ENCODE peak calls at places on chromosomes 12 and 14, in six cellular contexts. One of them, this sample, is unnamed.

GRCh38 chr14:20498622-20499021 is 6.7 kb upstream of the RNASE10 start:
- DNase-seq in K562: no peak
- DNase-seq in H1: no peak
- DNase-seq in HCT116: no peak
- DNase-seq in GM12878: no peak
- DNase-seq in HepG2: no peak
- DNase-seq in this sample: no peak

GRCh38 chr12:51070004-51070403 is 13.4 kb downstream of the CSRNP2 start:
- DNase-seq in GM12878: no peak
- DNase-seq in H1: no peak
- DNase-seq in HCT116: no peak
- DNase-seq in HepG2: peak; percentile 50
- DNase-seq in K562: no peak
- DNase-seq in this sample: no peak

GRCh38 chr12:9649532-9649940 is 20.0 kb upstream of the CLEC2D start:
- DNase-seq in HCT116: no peak
- DNase-seq in HepG2: no peak
- DNase-seq in K562: no peak
- DNase-seq in H1: no peak
- DNase-seq in GM12878: peak; percentile 59
- DNase-seq in this sample: no peak

GRCh38 chr12:130153803-130154202 is 8.5 kb upstream of the FZD10 start:
- DNase-seq in HCT116: no peak
- DNase-seq in HepG2: no peak
- DNase-seq in H1: no peak
- DNase-seq in GM12878: no peak
- DNase-seq in K562: no peak
- DNase-seq in this sample: no peak

GRCh38 chr12:6463858-6464257 is 6.6 kb downstream of the VAMP1 start:
- DNase-seq in H1: no peak
- DNase-seq in K562: no peak
- DNase-seq in GM12878: no peak
- DNase-seq in HCT116: no peak
- DNase-seq in HepG2: no peak
- DNase-seq in this sample: no peak

GRCh38 chr12:64675795-64676194 is 65.5 kb downstream of the RASSF3 start:
- DNase-seq in K562: no peak
- DNase-seq in HCT116: no peak
- DNase-seq in GM12878: no peak
- DNase-seq in H1: no peak
- DNase-seq in HepG2: no peak
- DNase-seq in this sample: peak; percentile 47

GRCh38 chr12:53044896-53045571 is 4.8 kb upstream of the TNS2 start:
- DNase-seq in HCT116: no peak
- DNase-seq in GM12878: no peak
- DNase-seq in H1: no peak
- DNase-seq in HepG2: no peak
- DNase-seq in K562: no peak
- DNase-seq in this sample: no peak

GRCh38 chr12:53244337-53244736 is 12.3 kb upstream of the RARG start:
- DNase-seq in H1: no peak
- DNase-seq in HCT116: no peak
- DNase-seq in HepG2: no peak
- DNase-seq in K562: peak; percentile 52
- DNase-seq in GM12878: no peak
- DNase-seq in this sample: peak; percentile 56

GRCh38 chr14:68245146-68246073 is 425.8 kb downstream of the RAD51B start:
- DNase-seq in HCT116: no peak
- DNase-seq in HepG2: no peak
- DNase-seq in K562: peak; percentile 14
- DNase-seq in H1: no peak
- DNase-seq in GM12878: no peak
- DNase-seq in this sample: no peak

GRCh38 chr12:50690923-50691322 is 73.0 kb upstream of the ATF1 start:
- DNase-seq in GM12878: no peak
- DNase-seq in K562: no peak
- DNase-seq in HCT116: no peak
- DNase-seq in HepG2: peak; percentile 79
- DNase-seq in H1: no peak
- DNase-seq in this sample: no peak

GRCh38 chr12:89347325-89347829 is 4.9 kb downstream of the DUSP6 start:
- DNase-seq in HCT116: no peak
- DNase-seq in HepG2: no peak
- DNase-seq in K562: no peak
- DNase-seq in H1: no peak
- DNase-seq in GM12878: no peak
- DNase-seq in this sample: no peak
- TF ChIP-seq POLR2AphosphoS5 in HCT116: peak; percentile 58
- TF ChIP-seq POLR2AphosphoS5 in HepG2: peak; percentile 75
- TF ChIP-seq POLR2AphosphoS5 in K562: no peak
- TF ChIP-seq POLR2AphosphoS5 in H1: peak; percentile 80
- TF ChIP-seq POLR2AphosphoS5 in GM12878: no peak
- TF ChIP-seq POLR2AphosphoS5 in this sample: no peak

DNA sequence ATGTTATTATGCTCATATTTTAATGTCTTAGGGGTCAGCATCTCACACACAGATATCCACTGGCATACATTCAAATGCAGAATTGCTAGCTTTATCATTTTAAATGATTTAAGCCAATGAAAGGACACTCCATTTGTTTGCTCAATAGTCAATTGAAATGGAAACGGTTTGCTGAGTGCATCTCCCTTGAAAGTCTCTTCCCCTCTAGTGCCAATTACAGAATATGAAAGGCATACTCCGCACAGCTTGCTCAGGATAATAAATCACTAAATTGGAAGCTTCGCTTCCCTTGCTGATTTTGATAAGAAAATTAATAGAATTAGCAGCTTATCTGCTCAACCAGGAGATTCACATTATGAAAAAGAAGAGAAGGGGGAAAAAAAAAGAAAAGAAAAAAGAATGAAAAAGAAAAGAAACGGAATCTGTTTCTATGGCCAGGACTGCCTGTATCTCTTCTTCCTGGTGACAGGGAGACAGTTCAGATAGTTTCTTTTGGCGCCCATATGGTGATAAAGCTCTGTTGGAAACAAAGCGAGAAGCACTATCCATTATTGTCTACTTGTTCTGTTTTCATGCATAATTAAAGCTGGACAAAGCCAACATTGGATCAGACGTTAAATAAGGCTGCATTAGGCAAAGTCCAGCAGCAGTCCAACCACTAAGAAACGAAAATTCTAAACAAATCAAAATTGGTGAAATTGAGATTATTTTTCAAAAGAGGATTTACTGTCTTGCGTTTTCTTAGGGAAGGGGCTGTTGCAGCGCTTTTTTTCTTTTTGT is 225.0 kb downstream of the GXYLT1 start:
- DNase-seq in K562: no peak
- DNase-seq in GM12878: no peak
- DNase-seq in HepG2: no peak
- DNase-seq in HCT116: no peak
- DNase-seq in H1: no peak
- DNase-seq in this sample: peak; percentile 49
- TF ChIP-seq JUND in K562: no peak
- TF ChIP-seq JUND in GM12878: no peak
- TF ChIP-seq JUND in HepG2: no peak
- TF ChIP-seq JUND in HCT116: no peak
- TF ChIP-seq JUND in H1: no peak
- TF ChIP-seq JUND in this sample: no peak

DNA sequence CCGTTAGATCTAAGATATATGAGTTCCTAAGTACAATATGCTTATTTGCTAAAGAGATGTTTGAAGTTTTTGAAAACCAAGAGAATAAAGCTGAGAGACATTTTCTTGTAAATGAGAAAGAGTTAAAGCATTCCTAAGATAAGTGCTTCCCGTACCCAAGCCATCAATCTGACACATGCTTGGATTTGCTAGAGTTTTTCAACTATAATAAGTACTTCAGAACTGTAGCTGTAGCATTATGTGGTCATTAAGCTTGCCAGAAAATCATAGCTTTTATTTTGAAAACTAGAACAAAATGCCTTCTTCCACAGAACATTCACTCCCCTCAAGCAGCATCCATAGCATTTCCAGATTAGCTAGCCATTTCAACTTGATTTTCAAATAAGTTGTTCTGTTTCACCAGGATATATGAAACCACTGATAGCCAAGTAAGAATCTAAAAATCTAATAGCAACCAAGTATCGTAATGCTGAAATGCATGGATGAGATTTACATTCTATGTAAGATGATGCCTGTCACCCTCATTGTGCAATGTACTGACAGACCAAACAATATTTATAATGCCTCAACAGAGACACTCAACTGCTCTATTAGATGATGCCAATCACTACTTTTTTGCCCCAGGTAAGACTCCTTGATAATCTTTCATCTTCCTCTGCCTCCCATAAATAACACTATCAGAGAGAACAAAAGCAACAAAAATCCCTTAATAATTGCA is 8.0 kb downstream of the SNW1 start:
- DNase-seq in H1: no peak
- DNase-seq in GM12878: no peak
- DNase-seq in HepG2: no peak
- DNase-seq in K562: no peak
- DNase-seq in HCT116: no peak
- DNase-seq in this sample: no peak
- TF ChIP-seq POLR2AphosphoS5 in H1: no peak
- TF ChIP-seq POLR2AphosphoS5 in GM12878: no peak
- TF ChIP-seq POLR2AphosphoS5 in HepG2: no peak
- TF ChIP-seq POLR2AphosphoS5 in K562: no peak
- TF ChIP-seq POLR2AphosphoS5 in HCT116: no peak
- TF ChIP-seq POLR2AphosphoS5 in this sample: no peak

GRCh38 chr14:23470947-23471346 is 1.4 kb downstream of the NGDN start:
- DNase-seq in H1: no peak
- DNase-seq in HCT116: no peak
- DNase-seq in HepG2: no peak
- DNase-seq in K562: no peak
- DNase-seq in GM12878: no peak
- DNase-seq in this sample: no peak
- TF ChIP-seq JUND in H1: no peak
- TF ChIP-seq JUND in HCT116: no peak
- TF ChIP-seq JUND in HepG2: no peak
- TF ChIP-seq JUND in K562: no peak
- TF ChIP-seq JUND in GM12878: no peak
- TF ChIP-seq JUND in this sample: no peak

GRCh38 chr12:95143784-95144205 is 70.4 kb upstream of the NR2C1 start:
- DNase-seq in K562: no peak
- DNase-seq in HCT116: no peak
- DNase-seq in GM12878: no peak
- DNase-seq in HepG2: no peak
- DNase-seq in H1: no peak
- DNase-seq in this sample: no peak
- TF ChIP-seq POLR2AphosphoS5 in K562: no peak
- TF ChIP-seq POLR2AphosphoS5 in HCT116: no peak
- TF ChIP-seq POLR2AphosphoS5 in GM12878: no peak
- TF ChIP-seq POLR2AphosphoS5 in HepG2: no peak
- TF ChIP-seq POLR2AphosphoS5 in H1: no peak
- TF ChIP-seq POLR2AphosphoS5 in this sample: no peak

GRCh38 chr14:79352026-79352425 is 859.3 kb downstream of the DIO2 start:
- DNase-seq in H1: no peak
- DNase-seq in K562: no peak
- DNase-seq in HepG2: no peak
- DNase-seq in GM12878: no peak
- DNase-seq in HCT116: no peak
- DNase-seq in this sample: no peak

GRCh38 chr14:79357307-79357706 is 854.0 kb downstream of the DIO2 start:
- DNase-seq in K562: no peak
- DNase-seq in HCT116: no peak
- DNase-seq in HepG2: no peak
- DNase-seq in H1: no peak
- DNase-seq in GM12878: no peak
- DNase-seq in this sample: no peak

GRCh38 chr14:79356040-79356439 is 855.3 kb downstream of the DIO2 start:
- DNase-seq in HCT116: no peak
- DNase-seq in K562: no peak
- DNase-seq in H1: no peak
- DNase-seq in GM12878: no peak
- DNase-seq in HepG2: no peak
- DNase-seq in this sample: no peak

GRCh38 chr14:79354336-79354735 is 857.0 kb downstream of the DIO2 start:
- DNase-seq in GM12878: no peak
- DNase-seq in HCT116: no peak
- DNase-seq in K562: no peak
- DNase-seq in H1: no peak
- DNase-seq in HepG2: no peak
- DNase-seq in this sample: no peak
- TF ChIP-seq JUND in GM12878: no peak
- TF ChIP-seq JUND in HCT116: no peak
- TF ChIP-seq JUND in K562: no peak
- TF ChIP-seq JUND in H1: no peak
- TF ChIP-seq JUND in HepG2: no peak
- TF ChIP-seq JUND in this sample: no peak

This sample was measured in SK-N-SH.